ENCODE peak calls at places on chromosomes 12 and 14, in ten cellular contexts. One of them, this sample, is unnamed.

GRCh38 chr12:52776913-52777395 is at the start of gene KRT76:
- DNase-seq in mammary epithelial cell: no peak
- DNase-seq in activated B cell treated with CpG ODN at 0.5 μM for 24 hours: no peak
- DNase-seq in astrocyte: no peak
- DNase-seq in lung: no peak
- DNase-seq in astrocyte of the cerebellum: no peak
- DNase-seq in endothelial cell: no peak
- DNase-seq in HL-60: no peak
- DNase-seq in WERI-Rb-1: no peak
- DNase-seq in fibroblast of pulmonary artery: no peak
- DNase-seq in this sample: no peak

GRCh38 chr12:32541754-32542374 is 137.2 kb upstream of the DNM1L start:
- DNase-seq in fibroblast of pulmonary artery: peak
- DNase-seq in WERI-Rb-1: no peak
- DNase-seq in mammary epithelial cell: peak
- DNase-seq in endothelial cell: no peak
- DNase-seq in lung: no peak
- DNase-seq in astrocyte: no peak
- DNase-seq in HL-60: peak
- DNase-seq in astrocyte of the cerebellum: no peak
- DNase-seq in activated B cell treated with CpG ODN at 0.5 μM for 24 hours: no peak
- DNase-seq in this sample: no peak

GRCh38 chr12:14396071-14396470 is 30.6 kb downstream of the ATF7IP start:
- DNase-seq in endothelial cell: no peak
- DNase-seq in mammary epithelial cell: no peak
- DNase-seq in astrocyte: no peak
- DNase-seq in fibroblast of pulmonary artery: no peak
- DNase-seq in activated B cell treated with CpG ODN at 0.5 μM for 24 hours: no peak
- DNase-seq in lung: no peak
- DNase-seq in WERI-Rb-1: no peak
- DNase-seq in HL-60: no peak
- DNase-seq in astrocyte of the cerebellum: no peak
- DNase-seq in this sample: peak

GRCh38 chr14:104885973-104886689 is 21.1 kb downstream of the CEP170B start:
- DNase-seq in lung: no peak
- DNase-seq in WERI-Rb-1: no peak
- DNase-seq in astrocyte: no peak
- DNase-seq in fibroblast of pulmonary artery: no peak
- DNase-seq in activated B cell treated with CpG ODN at 0.5 μM for 24 hours: no peak
- DNase-seq in HL-60: no peak
- DNase-seq in endothelial cell: peak
- DNase-seq in mammary epithelial cell: no peak
- DNase-seq in astrocyte of the cerebellum: no peak
- DNase-seq in this sample: no peak

GRCh38 chr12:78802593-78802992 is 62.0 kb upstream of the SYT1 start:
- DNase-seq in HL-60: no peak
- DNase-seq in astrocyte: peak
- DNase-seq in WERI-Rb-1: peak
- DNase-seq in mammary epithelial cell: peak
- DNase-seq in fibroblast of pulmonary artery: peak
- DNase-seq in activated B cell treated with CpG ODN at 0.5 μM for 24 hours: no peak
- DNase-seq in astrocyte of the cerebellum: peak
- DNase-seq in lung: no peak
- DNase-seq in endothelial cell: no peak
- DNase-seq in this sample: no peak

GRCh38 chr12:41188058-41188840 is at the start of gene PDZRN4:
- DNase-seq in fibroblast of pulmonary artery: no peak
- DNase-seq in mammary epithelial cell: peak
- DNase-seq in lung: no peak
- DNase-seq in WERI-Rb-1: peak
- DNase-seq in activated B cell treated with CpG ODN at 0.5 μM for 24 hours: no peak
- DNase-seq in astrocyte of the cerebellum: no peak
- DNase-seq in HL-60: no peak
- DNase-seq in endothelial cell: peak
- DNase-seq in astrocyte: no peak
- DNase-seq in this sample: peak

GRCh38 chr12:109677323-109677722 is 36.3 kb upstream of the FAM222A start:
- DNase-seq in mammary epithelial cell: no peak
- DNase-seq in astrocyte of the cerebellum: no peak
- DNase-seq in HL-60: no peak
- DNase-seq in astrocyte: no peak
- DNase-seq in endothelial cell: no peak
- DNase-seq in lung: no peak
- DNase-seq in fibroblast of pulmonary artery: no peak
- DNase-seq in activated B cell treated with CpG ODN at 0.5 μM for 24 hours: no peak
- DNase-seq in WERI-Rb-1: peak
- DNase-seq in this sample: no peak

GRCh38 chr14:22545842-22546721 is 42.9 kb downstream of the DAD1 start:
- DNase-seq in mammary epithelial cell: no peak
- DNase-seq in HL-60: no peak
- DNase-seq in WERI-Rb-1: no peak
- DNase-seq in endothelial cell: peak
- DNase-seq in activated B cell treated with CpG ODN at 0.5 μM for 24 hours: no peak
- DNase-seq in astrocyte of the cerebellum: peak
- DNase-seq in lung: no peak
- DNase-seq in astrocyte: peak
- DNase-seq in fibroblast of pulmonary artery: peak
- DNase-seq in this sample: no peak

GRCh38 chr14:77120771-77121743 is 20.5 kb downstream of the ZDHHC22 start:
- DNase-seq in fibroblast of pulmonary artery: peak
- DNase-seq in HL-60: no peak
- DNase-seq in mammary epithelial cell: no peak
- DNase-seq in activated B cell treated with CpG ODN at 0.5 μM for 24 hours: peak
- DNase-seq in astrocyte: no peak
- DNase-seq in WERI-Rb-1: no peak
- DNase-seq in lung: no peak
- DNase-seq in endothelial cell: no peak
- DNase-seq in astrocyte of the cerebellum: no peak
- DNase-seq in this sample: peak

GRCh38 chr12:97312570-97313135 is 150.0 kb upstream of the RMST start:
- DNase-seq in activated B cell treated with CpG ODN at 0.5 μM for 24 hours: no peak
- DNase-seq in astrocyte: no peak
- DNase-seq in HL-60: no peak
- DNase-seq in WERI-Rb-1: no peak
- DNase-seq in fibroblast of pulmonary artery: no peak
- DNase-seq in lung: no peak
- DNase-seq in mammary epithelial cell: no peak
- DNase-seq in endothelial cell: no peak
- DNase-seq in astrocyte of the cerebellum: no peak
- DNase-seq in this sample: no peak

GRCh38 chr14:52553002-52553670 is 500 bp downstream of the GPR137C start:
- DNase-seq in lung: no peak
- DNase-seq in astrocyte: no peak
- DNase-seq in mammary epithelial cell: peak
- DNase-seq in astrocyte of the cerebellum: no peak
- DNase-seq in activated B cell treated with CpG ODN at 0.5 μM for 24 hours: no peak
- DNase-seq in fibroblast of pulmonary artery: peak
- DNase-seq in WERI-Rb-1: peak
- DNase-seq in endothelial cell: peak
- DNase-seq in HL-60: peak
- DNase-seq in this sample: peak

GRCh38 chr14:88681755-88682494 is 110.8 kb downstream of the EML5 start:
- DNase-seq in endothelial cell: no peak
- DNase-seq in mammary epithelial cell: no peak
- DNase-seq in HL-60: no peak
- DNase-seq in WERI-Rb-1: no peak
- DNase-seq in fibroblast of pulmonary artery: no peak
- DNase-seq in astrocyte: no peak
- DNase-seq in activated B cell treated with CpG ODN at 0.5 μM for 24 hours: no peak
- DNase-seq in lung: no peak
- DNase-seq in astrocyte of the cerebellum: no peak
- DNase-seq in this sample: no peak

GRCh38 chr12:92927055-92927435 is 2.0 kb downstream of the EEA1 start:
- DNase-seq in fibroblast of pulmonary artery: peak
- DNase-seq in activated B cell treated with CpG ODN at 0.5 μM for 24 hours: no peak
- DNase-seq in astrocyte of the cerebellum: no peak
- DNase-seq in lung: no peak
- DNase-seq in WERI-Rb-1: no peak
- DNase-seq in mammary epithelial cell: peak
- DNase-seq in astrocyte: no peak
- DNase-seq in endothelial cell: no peak
- DNase-seq in HL-60: peak
- DNase-seq in this sample: peak
- TF ChIP-seq CTCF in fibroblast of pulmonary artery: peak
- TF ChIP-seq CTCF in activated B cell treated with CpG ODN at 0.5 μM for 24 hours: no peak
- TF ChIP-seq CTCF in astrocyte of the cerebellum: peak
- TF ChIP-seq CTCF in lung: no peak
- TF ChIP-seq CTCF in WERI-Rb-1: no peak
- TF ChIP-seq CTCF in mammary epithelial cell: peak
- TF ChIP-seq CTCF in astrocyte: peak
- TF ChIP-seq CTCF in endothelial cell: no peak
- TF ChIP-seq CTCF in HL-60: no peak
- TF ChIP-seq CTCF in this sample: no peak

DNA sequence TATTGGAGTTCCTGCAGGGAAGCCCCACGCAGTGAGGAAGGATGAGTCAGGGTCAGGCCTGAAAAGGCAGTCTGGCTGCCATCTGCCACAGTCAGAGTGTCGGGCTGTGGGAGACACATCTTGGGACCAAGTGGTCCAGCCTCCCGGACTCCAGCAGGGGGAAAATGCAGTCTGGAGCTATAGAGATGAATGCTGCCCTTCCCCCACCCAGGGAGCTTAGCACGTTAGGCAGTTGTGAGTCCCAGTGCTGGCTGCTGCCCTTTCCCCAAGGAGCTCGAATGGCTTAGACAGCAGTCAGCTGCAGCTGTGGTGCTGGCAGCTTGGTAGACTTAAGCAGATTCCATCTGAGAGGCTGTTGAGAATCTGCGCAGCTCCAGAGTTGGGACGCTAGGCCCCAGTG is 8.2 kb upstream of the NTS start:
- DNase-seq in fibroblast of pulmonary artery: peak
- DNase-seq in lung: no peak
- DNase-seq in astrocyte: peak
- DNase-seq in activated B cell treated with CpG ODN at 0.5 μM for 24 hours: no peak
- DNase-seq in endothelial cell: no peak
- DNase-seq in HL-60: no peak
- DNase-seq in WERI-Rb-1: peak
- DNase-seq in astrocyte of the cerebellum: no peak
- DNase-seq in mammary epithelial cell: no peak
- DNase-seq in this sample: no peak
- TF ChIP-seq CTCF in fibroblast of pulmonary artery: no peak
- TF ChIP-seq CTCF in lung: no peak
- TF ChIP-seq CTCF in astrocyte: no peak
- TF ChIP-seq CTCF in activated B cell treated with CpG ODN at 0.5 μM for 24 hours: no peak
- TF ChIP-seq CTCF in endothelial cell: no peak
- TF ChIP-seq CTCF in HL-60: no peak
- TF ChIP-seq CTCF in WERI-Rb-1: peak
- TF ChIP-seq CTCF in astrocyte of the cerebellum: no peak
- TF ChIP-seq CTCF in mammary epithelial cell: no peak
- TF ChIP-seq CTCF in this sample: no peak

DNA sequence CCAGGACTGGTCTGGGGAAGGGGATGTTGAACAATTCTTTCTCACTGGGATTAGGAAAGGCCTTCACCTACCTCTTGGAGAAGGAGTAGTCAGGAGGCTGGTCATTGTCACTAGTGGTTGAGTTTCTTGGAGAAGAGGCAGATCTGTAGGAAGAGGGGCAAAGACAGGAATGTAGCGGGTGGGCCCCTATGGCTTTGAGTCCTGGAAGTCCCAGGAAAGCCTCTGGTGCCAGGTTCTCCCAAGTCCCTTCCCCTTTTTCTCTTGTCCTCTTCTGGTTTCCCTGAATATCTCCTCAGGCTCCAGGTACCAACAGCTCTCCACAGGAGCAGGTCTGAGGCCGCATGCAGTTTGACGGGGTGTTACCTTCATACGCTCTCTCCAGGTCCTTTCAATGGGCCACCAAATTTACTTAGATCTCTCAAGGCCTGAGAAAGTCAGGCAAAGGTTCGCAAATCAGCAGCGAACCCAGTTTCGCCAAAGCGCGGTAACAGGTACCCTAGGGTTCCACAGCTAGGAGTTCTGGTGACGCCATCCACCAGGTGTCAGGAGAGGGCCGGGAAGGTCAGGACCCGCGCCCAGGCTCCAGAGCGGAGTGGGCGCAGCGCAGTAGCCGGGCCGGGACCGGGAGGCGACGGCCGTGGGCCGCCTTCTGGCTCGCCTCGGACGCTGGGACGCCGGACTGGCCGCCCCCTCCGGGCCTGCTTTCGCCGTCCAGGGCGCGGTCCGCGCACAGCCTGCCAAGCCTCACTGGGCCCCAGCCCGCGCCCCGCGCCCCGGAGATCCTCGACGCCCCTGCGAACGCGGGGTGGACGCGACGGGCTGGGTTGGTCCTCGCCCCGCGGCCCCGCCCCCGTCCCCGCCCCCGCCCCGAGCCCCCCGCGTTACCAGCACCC is 795 bp downstream of the SMAGP start:
- DNase-seq in lung: peak
- DNase-seq in mammary epithelial cell: peak
- DNase-seq in fibroblast of pulmonary artery: peak
- DNase-seq in HL-60: peak
- DNase-seq in activated B cell treated with CpG ODN at 0.5 μM for 24 hours: peak
- DNase-seq in WERI-Rb-1: peak
- DNase-seq in astrocyte: peak
- DNase-seq in astrocyte of the cerebellum: no peak
- DNase-seq in endothelial cell: peak
- DNase-seq in this sample: peak
- TF ChIP-seq CTCF in lung: peak
- TF ChIP-seq CTCF in mammary epithelial cell: peak
- TF ChIP-seq CTCF in fibroblast of pulmonary artery: peak
- TF ChIP-seq CTCF in HL-60: no peak
- TF ChIP-seq CTCF in activated B cell treated with CpG ODN at 0.5 μM for 24 hours: no peak
- TF ChIP-seq CTCF in WERI-Rb-1: peak
- TF ChIP-seq CTCF in astrocyte: peak
- TF ChIP-seq CTCF in astrocyte of the cerebellum: peak
- TF ChIP-seq CTCF in endothelial cell: peak
- TF ChIP-seq CTCF in this sample: peak

GRCh38 chr14:69582207-69582606 is 7.5 kb upstream of the CCDC177 start:
- DNase-seq in endothelial cell: no peak
- DNase-seq in WERI-Rb-1: no peak
- DNase-seq in activated B cell treated with CpG ODN at 0.5 μM for 24 hours: no peak
- DNase-seq in lung: no peak
- DNase-seq in fibroblast of pulmonary artery: peak
- DNase-seq in astrocyte of the cerebellum: no peak
- DNase-seq in astrocyte: peak
- DNase-seq in mammary epithelial cell: no peak
- DNase-seq in HL-60: no peak
- DNase-seq in this sample: no peak

GRCh38 chr14:69582829-69583228 is 8.2 kb upstream of the CCDC177 start:
- DNase-seq in mammary epithelial cell: no peak
- DNase-seq in HL-60: no peak
- DNase-seq in endothelial cell: no peak
- DNase-seq in WERI-Rb-1: no peak
- DNase-seq in astrocyte: no peak
- DNase-seq in astrocyte of the cerebellum: no peak
- DNase-seq in activated B cell treated with CpG ODN at 0.5 μM for 24 hours: no peak
- DNase-seq in fibroblast of pulmonary artery: no peak
- DNase-seq in lung: no peak
- DNase-seq in this sample: no peak

GRCh38 chr14:69581316-69581935 is 6.8 kb upstream of the CCDC177 start:
- DNase-seq in mammary epithelial cell: no peak
- DNase-seq in astrocyte of the cerebellum: no peak
- DNase-seq in activated B cell treated with CpG ODN at 0.5 μM for 24 hours: no peak
- DNase-seq in fibroblast of pulmonary artery: no peak
- DNase-seq in astrocyte: no peak
- DNase-seq in HL-60: no peak
- DNase-seq in lung: no peak
- DNase-seq in endothelial cell: no peak
- DNase-seq in WERI-Rb-1: peak
- DNase-seq in this sample: no peak

GRCh38 chr14:69579476-69579875 is 4.8 kb upstream of the CCDC177 start:
- DNase-seq in mammary epithelial cell: no peak
- DNase-seq in endothelial cell: no peak
- DNase-seq in HL-60: no peak
- DNase-seq in activated B cell treated with CpG ODN at 0.5 μM for 24 hours: no peak
- DNase-seq in fibroblast of pulmonary artery: no peak
- DNase-seq in astrocyte: no peak
- DNase-seq in astrocyte of the cerebellum: no peak
- DNase-seq in WERI-Rb-1: no peak
- DNase-seq in lung: no peak
- DNase-seq in this sample: no peak

GRCh38 chr14:69580009-69580577 is 5.4 kb upstream of the CCDC177 start:
- DNase-seq in activated B cell treated with CpG ODN at 0.5 μM for 24 hours: no peak
- DNase-seq in astrocyte: peak
- DNase-seq in fibroblast of pulmonary artery: peak
- DNase-seq in lung: no peak
- DNase-seq in astrocyte of the cerebellum: peak
- DNase-seq in endothelial cell: peak
- DNase-seq in HL-60: peak
- DNase-seq in WERI-Rb-1: peak
- DNase-seq in mammary epithelial cell: peak
- DNase-seq in this sample: no peak
- TF ChIP-seq CTCF in activated B cell treated with CpG ODN at 0.5 μM for 24 hours: no peak
- TF ChIP-seq CTCF in astrocyte: peak
- TF ChIP-seq CTCF in fibroblast of pulmonary artery: peak
- TF ChIP-seq CTCF in lung: no peak
- TF ChIP-seq CTCF in astrocyte of the cerebellum: peak
- TF ChIP-seq CTCF in endothelial cell: peak
- TF ChIP-seq CTCF in HL-60: peak
- TF ChIP-seq CTCF in WERI-Rb-1: peak
- TF ChIP-seq CTCF in mammary epithelial cell: peak
- TF ChIP-seq CTCF in this sample: peak